ENCODE peak calls at places on chromosome 16, in six cellular contexts. One of them, this sample, is unnamed.
A peak's percentile ranks its signal among the peaks of the same experiment; 100 is the strongest.

GRCh38 chr16:67016681-67017450 is 12.1 kb upstream of the CBFB start:
- DNase-seq in cardiac muscle cell: no peak
- DNase-seq in mucosa of descending colon: no peak
- DNase-seq in PC-9: no peak
- DNase-seq in AG09319: no peak
- DNase-seq in H1: no peak
- DNase-seq in this sample: no peak

GRCh38 chr16:8733849-8734540 is 59.6 kb downstream of the ABAT start:
- DNase-seq in cardiac muscle cell: no peak
- DNase-seq in mucosa of descending colon: no peak
- DNase-seq in PC-9: no peak
- DNase-seq in H1: no peak
- DNase-seq in AG09319: no peak
- DNase-seq in this sample: no peak

GRCh38 chr16:53530046-53530445 is 27.0 kb upstream of the AKTIP start:
- DNase-seq in PC-9: no peak
- DNase-seq in cardiac muscle cell: no peak
- DNase-seq in mucosa of descending colon: no peak
- DNase-seq in H1: no peak
- DNase-seq in AG09319: no peak
- DNase-seq in this sample: no peak

GRCh38 chr16:81624718-81625543 is 154.2 kb upstream of the PLCG2 start:
- DNase-seq in PC-9: peak; percentile 45
- DNase-seq in mucosa of descending colon: no peak
- DNase-seq in H1: no peak
- DNase-seq in cardiac muscle cell: no peak
- DNase-seq in AG09319: no peak
- DNase-seq in this sample: peak; percentile 70

GRCh38 chr16:12801511-12802042 is 2.1 kb downstream of the CPPED1 start:
- DNase-seq in mucosa of descending colon: peak; percentile 21
- DNase-seq in H1: no peak
- DNase-seq in AG09319: peak; percentile 80
- DNase-seq in cardiac muscle cell: peak; percentile 85
- DNase-seq in PC-9: peak; percentile 73
- DNase-seq in this sample: peak; percentile 68

GRCh38 chr16:62225675-62226074 is 189.4 kb upstream of the CDH8 start:
- DNase-seq in H1: peak; percentile 92
- DNase-seq in cardiac muscle cell: peak; percentile 3
- DNase-seq in mucosa of descending colon: peak; percentile 78
- DNase-seq in PC-9: peak; percentile 44
- DNase-seq in AG09319: no peak
- DNase-seq in this sample: peak; percentile 75

GRCh38 chr16:47938272-47938671 is 217.5 kb downstream of the ABCC12 start:
- DNase-seq in cardiac muscle cell: no peak
- DNase-seq in PC-9: no peak
- DNase-seq in mucosa of descending colon: no peak
- DNase-seq in H1: no peak
- DNase-seq in AG09319: no peak
- DNase-seq in this sample: no peak

GRCh38 chr16:20676867-20677266 is 20.6 kb downstream of the ACSM1 start:
- DNase-seq in mucosa of descending colon: no peak
- DNase-seq in PC-9: no peak
- DNase-seq in cardiac muscle cell: no peak
- DNase-seq in AG09319: no peak
- DNase-seq in H1: no peak
- DNase-seq in this sample: no peak

GRCh38 chr16:10897134-10897533 is 20.1 kb downstream of the CIITA start:
- DNase-seq in cardiac muscle cell: no peak
- DNase-seq in mucosa of descending colon: no peak
- DNase-seq in PC-9: no peak
- DNase-seq in AG09319: no peak
- DNase-seq in H1: no peak
- DNase-seq in this sample: no peak

GRCh38 chr16:66917741-66918140 is 944 bp downstream of the CDH16 start:
- DNase-seq in PC-9: no peak
- DNase-seq in AG09319: no peak
- DNase-seq in cardiac muscle cell: no peak
- DNase-seq in H1: no peak
- DNase-seq in mucosa of descending colon: no peak
- DNase-seq in this sample: no peak

GRCh38 chr16:88923926-88924833 is 52.8 kb downstream of the CBFA2T3 start:
- DNase-seq in cardiac muscle cell: no peak
- DNase-seq in H1: no peak
- DNase-seq in AG09319: no peak
- DNase-seq in mucosa of descending colon: no peak
- DNase-seq in PC-9: peak; percentile 22
- DNase-seq in this sample: no peak

GRCh38 chr16:89993377-89993776 is 25.9 kb downstream of the DBNDD1 start:
- DNase-seq in cardiac muscle cell: no peak
- DNase-seq in AG09319: no peak
- DNase-seq in H1: no peak
- DNase-seq in PC-9: no peak
- DNase-seq in mucosa of descending colon: no peak
- DNase-seq in this sample: no peak

GRCh38 chr16:11300560-11300892 is 19.4 kb upstream of the PRM1 start:
- DNase-seq in PC-9: no peak
- DNase-seq in mucosa of descending colon: no peak
- DNase-seq in H1: no peak
- DNase-seq in AG09319: no peak
- DNase-seq in cardiac muscle cell: no peak
- DNase-seq in this sample: no peak

GRCh38 chr16:87725596-87726235 is 40.1 kb downstream of the KLHDC4 start:
- DNase-seq in AG09319: no peak
- DNase-seq in cardiac muscle cell: peak; percentile 21
- DNase-seq in PC-9: no peak
- DNase-seq in mucosa of descending colon: no peak
- DNase-seq in H1: no peak
- DNase-seq in this sample: no peak

GRCh38 chr16:67731071-67731810 is 12.1 kb upstream of the GFOD2 start:
- DNase-seq in cardiac muscle cell: no peak
- DNase-seq in H1: no peak
- DNase-seq in PC-9: no peak
- DNase-seq in AG09319: no peak
- DNase-seq in mucosa of descending colon: no peak
- DNase-seq in this sample: no peak

GRCh38 chr16:47197536-47198179 is 53.9 kb upstream of the NETO2 start:
- DNase-seq in PC-9: no peak
- DNase-seq in H1: no peak
- DNase-seq in AG09319: peak; percentile 2
- DNase-seq in mucosa of descending colon: no peak
- DNase-seq in cardiac muscle cell: peak; percentile 92
- DNase-seq in this sample: no peak

GRCh38 chr16:14289692-14290340 is 218.7 kb downstream of the MRTFB start:
- DNase-seq in cardiac muscle cell: peak; percentile 35
- DNase-seq in mucosa of descending colon: no peak
- DNase-seq in H1: peak; percentile 69
- DNase-seq in PC-9: peak; percentile 35
- DNase-seq in AG09319: no peak
- DNase-seq in this sample: no peak

GRCh38 chr16:86391987-86392386 is 118.3 kb upstream of the FOXF1 start:
- DNase-seq in PC-9: no peak
- DNase-seq in mucosa of descending colon: no peak
- DNase-seq in AG09319: no peak
- DNase-seq in H1: no peak
- DNase-seq in cardiac muscle cell: peak; percentile 47
- DNase-seq in this sample: no peak

GRCh38 chr16:81003610-81004460 is 2.9 kb downstream of the CMC2 start:
- DNase-seq in mucosa of descending colon: no peak
- DNase-seq in cardiac muscle cell: peak; percentile 54
- DNase-seq in H1: no peak
- DNase-seq in PC-9: no peak
- DNase-seq in AG09319: no peak
- DNase-seq in this sample: no peak

GRCh38 chr16:3458852-3459361 is 15.4 kb downstream of the NAA60 start:
- DNase-seq in mucosa of descending colon: peak; percentile 77
- DNase-seq in PC-9: no peak
- DNase-seq in H1: no peak
- DNase-seq in cardiac muscle cell: no peak
- DNase-seq in AG09319: no peak
- DNase-seq in this sample: no peak

GRCh38 chr16:75251280-75252048 is at the start of gene BCAR1:
- DNase-seq in mucosa of descending colon: peak; percentile 91
- DNase-seq in AG09319: peak; percentile 78
- DNase-seq in PC-9: peak; percentile 90
- DNase-seq in H1: peak; percentile 89
- DNase-seq in cardiac muscle cell: peak; percentile 96
- DNase-seq in this sample: peak; percentile 59

GRCh38 chr16:19210175-19210924 is 42.3 kb downstream of the SYT17 start:
- DNase-seq in mucosa of descending colon: no peak
- DNase-seq in cardiac muscle cell: no peak
- DNase-seq in H1: no peak
- DNase-seq in AG09319: no peak
- DNase-seq in PC-9: peak; percentile 57
- DNase-seq in this sample: no peak

GRCh38 chr16:50522324-50522723 is 25.9 kb upstream of the NKD1 start:
- DNase-seq in cardiac muscle cell: no peak
- DNase-seq in AG09319: no peak
- DNase-seq in PC-9: no peak
- DNase-seq in H1: no peak
- DNase-seq in mucosa of descending colon: no peak
- DNase-seq in this sample: no peak

GRCh38 chr16:23753908-23754593 is 775 bp upstream of the CHP2 start:
- DNase-seq in AG09319: no peak
- DNase-seq in PC-9: no peak
- DNase-seq in H1: no peak
- DNase-seq in cardiac muscle cell: no peak
- DNase-seq in mucosa of descending colon: no peak
- DNase-seq in this sample: no peak

GRCh38 chr16:23755484-23755809 is 621 bp downstream of the CHP2 start:
- DNase-seq in cardiac muscle cell: no peak
- DNase-seq in AG09319: no peak
- DNase-seq in PC-9: no peak
- DNase-seq in H1: no peak
- DNase-seq in mucosa of descending colon: no peak
- DNase-seq in this sample: no peak

GRCh38 chr16:23754594-23755483 is at the start of gene CHP2:
- DNase-seq in AG09319: no peak
- DNase-seq in PC-9: no peak
- DNase-seq in H1: no peak
- DNase-seq in cardiac muscle cell: no peak
- DNase-seq in mucosa of descending colon: peak; percentile 88
- DNase-seq in this sample: no peak

GRCh38 chr16:23757116-23757515 is 2.3 kb downstream of the CHP2 start:
- DNase-seq in PC-9: no peak
- DNase-seq in AG09319: no peak
- DNase-seq in H1: no peak
- DNase-seq in mucosa of descending colon: no peak
- DNase-seq in cardiac muscle cell: no peak
- DNase-seq in this sample: no peak

DNA sequence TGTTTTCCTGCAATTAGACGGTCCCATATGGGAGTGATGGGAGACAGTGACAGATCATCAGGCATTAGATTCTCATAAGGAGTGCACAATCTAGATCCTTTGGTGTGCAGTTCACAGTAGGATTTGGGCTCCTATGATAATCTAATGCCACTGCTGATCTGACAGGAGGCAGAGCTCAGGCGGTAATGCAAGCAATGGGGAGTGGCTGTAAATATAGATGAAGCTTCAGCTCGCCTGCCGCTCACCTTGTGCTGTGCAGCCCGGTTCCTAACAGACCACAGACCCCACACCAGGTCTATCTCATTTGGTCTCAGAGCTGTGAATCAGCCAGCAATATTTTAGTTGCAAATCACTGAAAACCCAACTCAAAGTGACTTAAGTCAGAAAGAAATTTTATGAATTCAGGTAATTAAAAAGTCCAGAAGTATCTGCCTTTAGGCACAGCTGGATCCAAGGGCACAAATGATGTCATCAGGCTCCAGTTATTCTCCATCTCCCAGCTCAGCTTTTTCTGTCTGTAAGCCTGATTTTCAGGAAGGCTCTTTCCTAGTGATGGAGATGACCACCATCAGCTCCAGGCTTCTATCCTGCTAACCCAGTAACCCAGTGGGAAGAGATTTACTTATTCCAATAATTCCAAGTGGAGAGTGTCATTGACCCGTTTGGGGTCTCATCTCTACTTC is 3.3 kb downstream of the CHP2 start:
- DNase-seq in mucosa of descending colon: no peak
- DNase-seq in PC-9: no peak
- DNase-seq in AG09319: no peak
- DNase-seq in cardiac muscle cell: no peak
- DNase-seq in H1: no peak
- DNase-seq in this sample: no peak
- TF ChIP-seq CTCF in mucosa of descending colon: no peak
- TF ChIP-seq CTCF in PC-9: no peak
- TF ChIP-seq CTCF in AG09319: no peak
- TF ChIP-seq CTCF in cardiac muscle cell: no peak
- TF ChIP-seq CTCF in H1: no peak
- TF ChIP-seq CTCF in this sample: no peak

DNA sequence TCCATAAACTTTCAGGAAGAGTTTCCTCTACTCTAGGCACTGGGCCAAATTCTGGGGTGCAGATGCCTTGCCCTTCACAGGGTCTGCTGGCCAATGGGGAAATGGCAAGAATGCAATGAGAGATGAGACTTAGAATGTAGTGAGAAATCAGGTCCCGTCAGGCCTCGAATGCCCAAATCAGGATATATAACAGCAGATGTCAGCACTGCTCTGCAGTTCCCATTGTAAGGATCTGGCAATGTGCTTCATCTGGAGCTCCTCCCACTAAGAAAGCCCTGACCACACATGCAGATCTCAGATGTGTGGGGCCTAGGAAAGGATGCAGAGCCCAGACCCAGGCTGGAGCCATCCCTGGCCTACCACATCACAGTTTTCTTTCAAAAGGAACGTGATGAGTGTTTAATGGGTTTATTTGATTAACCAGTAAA is 13.9 kb upstream of the LPCAT2 start:
- DNase-seq in PC-9: no peak
- DNase-seq in H1: no peak
- DNase-seq in AG09319: peak; percentile 81
- DNase-seq in cardiac muscle cell: peak; percentile 95
- DNase-seq in mucosa of descending colon: peak; percentile 67
- DNase-seq in this sample: peak; percentile 75
- TF ChIP-seq CTCF in PC-9: no peak
- TF ChIP-seq CTCF in H1: peak; percentile 17
- TF ChIP-seq CTCF in AG09319: peak; percentile 40
- TF ChIP-seq CTCF in cardiac muscle cell: peak; percentile 38
- TF ChIP-seq CTCF in mucosa of descending colon: no peak
- TF ChIP-seq CTCF in this sample: peak; percentile 78

GRCh38 chr16:58339452-58339938 is 44.7 kb upstream of the PRSS54 start:
- DNase-seq in AG09319: no peak
- DNase-seq in cardiac muscle cell: peak; percentile 55
- DNase-seq in mucosa of descending colon: no peak
- DNase-seq in PC-9: no peak
- DNase-seq in H1: no peak
- DNase-seq in this sample: no peak
- TF ChIP-seq CTCF in AG09319: peak; percentile 22
- TF ChIP-seq CTCF in cardiac muscle cell: peak; percentile 44
- TF ChIP-seq CTCF in mucosa of descending colon: no peak
- TF ChIP-seq CTCF in PC-9: peak; percentile 52
- TF ChIP-seq CTCF in H1: peak; percentile 82
- TF ChIP-seq CTCF in this sample: peak; percentile 66

DNA sequence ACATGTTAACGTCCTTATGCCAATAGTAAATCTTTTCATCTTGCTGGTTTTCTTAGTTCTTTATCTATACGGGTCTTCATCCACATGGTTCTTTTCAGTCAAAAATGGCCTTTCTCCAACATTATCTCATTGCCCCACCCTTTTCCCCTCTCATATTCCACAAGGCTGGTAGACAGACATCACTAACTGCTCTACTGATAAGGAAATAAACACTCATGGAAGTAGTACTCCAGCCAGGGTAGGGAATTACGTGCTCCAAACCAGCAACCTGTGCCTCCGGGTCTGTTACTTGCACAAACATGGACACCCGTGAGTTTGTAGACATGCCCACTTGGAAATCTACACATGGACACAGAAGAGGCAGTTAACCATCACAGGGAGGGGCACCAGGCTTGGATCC is 141.3 kb downstream of the XYLT1 start:
- DNase-seq in cardiac muscle cell: no peak
- DNase-seq in AG09319: no peak
- DNase-seq in H1: no peak
- DNase-seq in mucosa of descending colon: no peak
- DNase-seq in PC-9: no peak
- DNase-seq in this sample: no peak
- TF ChIP-seq CTCF in cardiac muscle cell: no peak
- TF ChIP-seq CTCF in AG09319: no peak
- TF ChIP-seq CTCF in H1: no peak
- TF ChIP-seq CTCF in mucosa of descending colon: no peak
- TF ChIP-seq CTCF in PC-9: no peak
- TF ChIP-seq CTCF in this sample: no peak